ENCODE peak calls at places on chromosomes 7 and 10, in eight cellular contexts. One of them, this sample, is unnamed.
A peak's percentile ranks its signal among the peaks of the same experiment; 100 is the strongest.

GRCh38 chr10:121379025-121379424 is 219.2 kb downstream of the FGFR2 start:
- DNase-seq in heart left ventricle: no peak
- DNase-seq in GM23248: no peak
- DNase-seq in ovary: no peak
- DNase-seq in fibroblast of lung: no peak
- DNase-seq in AG04450: no peak
- DNase-seq in CD8-positive, alpha-beta T cell: no peak
- DNase-seq in small intestine: no peak
- DNase-seq in this sample: no peak

GRCh38 chr10:119449760-119450461 is 92.6 kb downstream of the RGS10 start:
- DNase-seq in heart left ventricle: no peak
- DNase-seq in GM23248: peak; percentile 100
- DNase-seq in ovary: peak; percentile 80
- DNase-seq in fibroblast of lung: peak; percentile 52
- DNase-seq in AG04450: no peak
- DNase-seq in CD8-positive, alpha-beta T cell: no peak
- DNase-seq in small intestine: no peak
- DNase-seq in this sample: peak; percentile 79

GRCh38 chr7:137462074-137462715 is 118.7 kb upstream of the PTN start:
- DNase-seq in heart left ventricle: no peak
- DNase-seq in GM23248: peak; percentile 83
- DNase-seq in ovary: no peak
- DNase-seq in fibroblast of lung: peak; percentile 73
- DNase-seq in AG04450: no peak
- DNase-seq in CD8-positive, alpha-beta T cell: no peak
- DNase-seq in small intestine: no peak
- DNase-seq in this sample: no peak

GRCh38 chr10:74490551-74490950 is 335.8 kb upstream of the KAT6B start:
- DNase-seq in heart left ventricle: no peak
- DNase-seq in GM23248: no peak
- DNase-seq in ovary: no peak
- DNase-seq in fibroblast of lung: no peak
- DNase-seq in AG04450: no peak
- DNase-seq in CD8-positive, alpha-beta T cell: no peak
- DNase-seq in small intestine: no peak
- DNase-seq in this sample: no peak

GRCh38 chr7:82294865-82295264 is 148.7 kb downstream of the CACNA2D1 start:
- DNase-seq in heart left ventricle: no peak
- DNase-seq in GM23248: no peak
- DNase-seq in ovary: no peak
- DNase-seq in fibroblast of lung: no peak
- DNase-seq in AG04450: no peak
- DNase-seq in CD8-positive, alpha-beta T cell: no peak
- DNase-seq in small intestine: no peak
- DNase-seq in this sample: no peak

GRCh38 chr10:33609546-33609945 is 275.1 kb upstream of the NRP1 start:
- DNase-seq in heart left ventricle: no peak
- DNase-seq in GM23248: no peak
- DNase-seq in ovary: no peak
- DNase-seq in fibroblast of lung: no peak
- DNase-seq in AG04450: no peak
- DNase-seq in CD8-positive, alpha-beta T cell: no peak
- DNase-seq in small intestine: no peak
- DNase-seq in this sample: no peak

GRCh38 chr7:36852931-36853330 is 128.6 kb upstream of the AOAH start:
- DNase-seq in heart left ventricle: no peak
- DNase-seq in GM23248: no peak
- DNase-seq in ovary: no peak
- DNase-seq in fibroblast of lung: no peak
- DNase-seq in AG04450: no peak
- DNase-seq in CD8-positive, alpha-beta T cell: no peak
- DNase-seq in small intestine: no peak
- DNase-seq in this sample: no peak

GRCh38 chr10:84447701-84448400 is 119.5 kb downstream of the CCSER2 start:
- DNase-seq in heart left ventricle: peak; percentile 35
- DNase-seq in GM23248: no peak
- DNase-seq in ovary: no peak
- DNase-seq in fibroblast of lung: no peak
- DNase-seq in AG04450: no peak
- DNase-seq in CD8-positive, alpha-beta T cell: no peak
- DNase-seq in small intestine: no peak
- DNase-seq in this sample: no peak

GRCh38 chr7:116426428-116427156 is 72.9 kb upstream of the CAV2 start:
- DNase-seq in heart left ventricle: peak; percentile 36
- DNase-seq in GM23248: peak; percentile 88
- DNase-seq in ovary: no peak
- DNase-seq in fibroblast of lung: peak; percentile 87
- DNase-seq in AG04450: peak; percentile 16
- DNase-seq in CD8-positive, alpha-beta T cell: no peak
- DNase-seq in small intestine: peak; percentile 92
- DNase-seq in this sample: no peak

GRCh38 chr10:112209534-112210200 is 26.1 kb upstream of the GPAM start:
- DNase-seq in heart left ventricle: no peak
- DNase-seq in GM23248: peak; percentile 74
- DNase-seq in ovary: no peak
- DNase-seq in fibroblast of lung: peak; percentile 17
- DNase-seq in AG04450: no peak
- DNase-seq in CD8-positive, alpha-beta T cell: no peak
- DNase-seq in small intestine: no peak
- DNase-seq in this sample: no peak

GRCh38 chr7:149552778-149553177 is 55.2 kb upstream of the ZNF746 start:
- DNase-seq in heart left ventricle: no peak
- DNase-seq in GM23248: no peak
- DNase-seq in ovary: no peak
- DNase-seq in fibroblast of lung: no peak
- DNase-seq in AG04450: no peak
- DNase-seq in CD8-positive, alpha-beta T cell: no peak
- DNase-seq in small intestine: no peak
- DNase-seq in this sample: no peak

GRCh38 chr7:33805630-33806233 is 99.6 kb upstream of the BMPER start:
- DNase-seq in heart left ventricle: peak; percentile 27
- DNase-seq in GM23248: peak; percentile 83
- DNase-seq in ovary: no peak
- DNase-seq in fibroblast of lung: peak; percentile 80
- DNase-seq in AG04450: no peak
- DNase-seq in CD8-positive, alpha-beta T cell: no peak
- DNase-seq in small intestine: no peak
- DNase-seq in this sample: no peak

GRCh38 chr7:158028290-158028941 is 559.2 kb downstream of the PTPRN2 start:
- DNase-seq in heart left ventricle: no peak
- DNase-seq in GM23248: no peak
- DNase-seq in ovary: no peak
- DNase-seq in fibroblast of lung: no peak
- DNase-seq in AG04450: no peak
- DNase-seq in CD8-positive, alpha-beta T cell: no peak
- DNase-seq in small intestine: peak; percentile 25
- DNase-seq in this sample: peak; percentile 60

GRCh38 chr10:117503170-117503885 is 39.2 kb upstream of the EMX2 start:
- DNase-seq in heart left ventricle: no peak
- DNase-seq in GM23248: peak; percentile 77
- DNase-seq in ovary: peak; percentile 15
- DNase-seq in fibroblast of lung: no peak
- DNase-seq in AG04450: no peak
- DNase-seq in CD8-positive, alpha-beta T cell: no peak
- DNase-seq in small intestine: no peak
- DNase-seq in this sample: peak; percentile 20

GRCh38 chr10:77004917-77005564 is 632.6 kb downstream of the KCNMA1 start:
- DNase-seq in heart left ventricle: peak; percentile 14
- DNase-seq in GM23248: peak; percentile 68
- DNase-seq in ovary: no peak
- DNase-seq in fibroblast of lung: peak; percentile 52
- DNase-seq in AG04450: peak; percentile 37
- DNase-seq in CD8-positive, alpha-beta T cell: no peak
- DNase-seq in small intestine: peak; percentile 26
- DNase-seq in this sample: no peak

GRCh38 chr7:158302274-158303070 is 285.2 kb downstream of the PTPRN2 start:
- DNase-seq in heart left ventricle: no peak
- DNase-seq in GM23248: peak; percentile 1
- DNase-seq in ovary: no peak
- DNase-seq in fibroblast of lung: peak; percentile 68
- DNase-seq in AG04450: no peak
- DNase-seq in CD8-positive, alpha-beta T cell: no peak
- DNase-seq in small intestine: no peak
- DNase-seq in this sample: no peak

GRCh38 chr10:18102404-18102803 is 37.8 kb upstream of the CACNB2 start:
- DNase-seq in heart left ventricle: no peak
- DNase-seq in GM23248: no peak
- DNase-seq in ovary: no peak
- DNase-seq in fibroblast of lung: no peak
- DNase-seq in AG04450: no peak
- DNase-seq in CD8-positive, alpha-beta T cell: no peak
- DNase-seq in small intestine: no peak
- DNase-seq in this sample: no peak

GRCh38 chr7:38303866-38304265 is 30.4 kb upstream of the TARP start:
- DNase-seq in heart left ventricle: no peak
- DNase-seq in GM23248: no peak
- DNase-seq in ovary: no peak
- DNase-seq in fibroblast of lung: no peak
- DNase-seq in AG04450: no peak
- DNase-seq in CD8-positive, alpha-beta T cell: no peak
- DNase-seq in small intestine: no peak
- DNase-seq in this sample: no peak

GRCh38 chr7:12017046-12017445 is 185.0 kb upstream of the THSD7A start:
- DNase-seq in heart left ventricle: no peak
- DNase-seq in GM23248: no peak
- DNase-seq in ovary: no peak
- DNase-seq in fibroblast of lung: no peak
- DNase-seq in AG04450: no peak
- DNase-seq in CD8-positive, alpha-beta T cell: no peak
- DNase-seq in small intestine: no peak
- DNase-seq in this sample: no peak

GRCh38 chr10:25102423-25102822 is 72.4 kb upstream of the GPR158 start:
- DNase-seq in heart left ventricle: no peak
- DNase-seq in GM23248: no peak
- DNase-seq in ovary: no peak
- DNase-seq in fibroblast of lung: no peak
- DNase-seq in AG04450: no peak
- DNase-seq in CD8-positive, alpha-beta T cell: no peak
- DNase-seq in small intestine: no peak
- DNase-seq in this sample: no peak
- H3K27me3 ChIP-seq in heart left ventricle: no peaks in the 10 kb centered on the region
- H3K27me3 ChIP-seq in GM23248: peaks cover 24% of the 10 kb centered on the region
- H3K27me3 ChIP-seq in ovary: no peaks in the 10 kb centered on the region
- H3K27me3 ChIP-seq in fibroblast of lung: no peaks in the 10 kb centered on the region
- H3K27me3 ChIP-seq in AG04450: no peaks in the 10 kb centered on the region
- H3K27me3 ChIP-seq in CD8-positive, alpha-beta T cell: no peaks in the 10 kb centered on the region
- H3K27me3 ChIP-seq in small intestine: no peaks in the 10 kb centered on the region
- H3K27me3 ChIP-seq in this sample: no peaks in the 10 kb centered on the region

DNA sequence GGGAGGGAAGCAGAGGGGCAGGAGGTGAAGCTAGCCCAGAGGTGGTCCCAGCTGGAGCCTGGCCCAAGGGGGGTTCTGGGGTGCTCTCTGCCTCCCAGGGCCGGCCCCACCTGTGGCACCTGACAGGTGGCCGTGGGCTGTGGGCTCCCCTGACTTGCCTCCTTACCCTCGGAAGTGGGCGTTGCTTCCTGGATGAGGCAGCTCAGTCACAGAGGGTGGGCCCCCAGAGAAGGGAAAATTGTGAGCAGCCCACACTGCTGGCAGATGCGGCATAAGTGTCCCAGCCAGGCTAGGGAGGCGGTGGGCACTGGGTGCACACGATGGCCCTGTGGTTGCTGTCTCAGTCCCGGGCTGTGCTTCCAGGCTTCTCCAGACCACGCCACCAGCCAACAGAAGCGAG is 118.9 kb downstream of the LRRC18 start:
- DNase-seq in heart left ventricle: no peak
- DNase-seq in GM23248: no peak
- DNase-seq in ovary: no peak
- DNase-seq in fibroblast of lung: no peak
- DNase-seq in AG04450: no peak
- DNase-seq in CD8-positive, alpha-beta T cell: no peak
- DNase-seq in small intestine: no peak
- DNase-seq in this sample: no peak
- H3K27me3 ChIP-seq in heart left ventricle: no peaks in the 10 kb centered on the region
- H3K27me3 ChIP-seq in GM23248: peaks cover 33% of the 10 kb centered on the region
- H3K27me3 ChIP-seq in ovary: no peaks in the 10 kb centered on the region
- H3K27me3 ChIP-seq in fibroblast of lung: no peaks in the 10 kb centered on the region
- H3K27me3 ChIP-seq in AG04450: no peaks in the 10 kb centered on the region
- H3K27me3 ChIP-seq in CD8-positive, alpha-beta T cell: no peaks in the 10 kb centered on the region
- H3K27me3 ChIP-seq in small intestine: no peaks in the 10 kb centered on the region
- H3K27me3 ChIP-seq in this sample: no peaks in the 10 kb centered on the region

GRCh38 chr10:55628260-55628701 is 732.8 kb downstream of the ZWINT start:
- DNase-seq in heart left ventricle: peak; percentile 12
- DNase-seq in GM23248: no peak
- DNase-seq in ovary: no peak
- DNase-seq in fibroblast of lung: no peak
- DNase-seq in AG04450: no peak
- DNase-seq in CD8-positive, alpha-beta T cell: no peak
- DNase-seq in small intestine: peak; percentile 36
- DNase-seq in this sample: no peak
- H3K27me3 ChIP-seq in heart left ventricle: peaks cover 27% of the 10 kb centered on the region
- H3K27me3 ChIP-seq in GM23248: peaks cover 32% of the 10 kb centered on the region
- H3K27me3 ChIP-seq in ovary: no peaks in the 10 kb centered on the region
- H3K27me3 ChIP-seq in fibroblast of lung: no peaks in the 10 kb centered on the region
- H3K27me3 ChIP-seq in AG04450: no peaks in the 10 kb centered on the region
- H3K27me3 ChIP-seq in CD8-positive, alpha-beta T cell: no peaks in the 10 kb centered on the region
- H3K27me3 ChIP-seq in small intestine: no peaks in the 10 kb centered on the region
- H3K27me3 ChIP-seq in this sample: no peaks in the 10 kb centered on the region

GRCh38 chr7:20561908-20562307 is 53.6 kb upstream of the ABCB5 start:
- DNase-seq in heart left ventricle: no peak
- DNase-seq in GM23248: no peak
- DNase-seq in ovary: no peak
- DNase-seq in fibroblast of lung: peak; percentile 80
- DNase-seq in AG04450: no peak
- DNase-seq in CD8-positive, alpha-beta T cell: no peak
- DNase-seq in small intestine: no peak
- DNase-seq in this sample: no peak

GRCh38 chr7:20561466-20561865 is 54.0 kb upstream of the ABCB5 start:
- DNase-seq in heart left ventricle: no peak
- DNase-seq in GM23248: no peak
- DNase-seq in ovary: no peak
- DNase-seq in fibroblast of lung: peak; percentile 64
- DNase-seq in AG04450: no peak
- DNase-seq in CD8-positive, alpha-beta T cell: no peak
- DNase-seq in small intestine: no peak
- DNase-seq in this sample: no peak

GRCh38 chr7:20560325-20561180 is 54.9 kb upstream of the ABCB5 start:
- DNase-seq in heart left ventricle: no peak
- DNase-seq in GM23248: no peak
- DNase-seq in ovary: no peak
- DNase-seq in fibroblast of lung: no peak
- DNase-seq in AG04450: no peak
- DNase-seq in CD8-positive, alpha-beta T cell: no peak
- DNase-seq in small intestine: no peak
- DNase-seq in this sample: no peak

GRCh38 chr7:20559883-20560282 is 55.6 kb upstream of the ABCB5 start:
- DNase-seq in heart left ventricle: no peak
- DNase-seq in GM23248: no peak
- DNase-seq in ovary: no peak
- DNase-seq in fibroblast of lung: no peak
- DNase-seq in AG04450: no peak
- DNase-seq in CD8-positive, alpha-beta T cell: no peak
- DNase-seq in small intestine: no peak
- DNase-seq in this sample: no peak

DNA sequence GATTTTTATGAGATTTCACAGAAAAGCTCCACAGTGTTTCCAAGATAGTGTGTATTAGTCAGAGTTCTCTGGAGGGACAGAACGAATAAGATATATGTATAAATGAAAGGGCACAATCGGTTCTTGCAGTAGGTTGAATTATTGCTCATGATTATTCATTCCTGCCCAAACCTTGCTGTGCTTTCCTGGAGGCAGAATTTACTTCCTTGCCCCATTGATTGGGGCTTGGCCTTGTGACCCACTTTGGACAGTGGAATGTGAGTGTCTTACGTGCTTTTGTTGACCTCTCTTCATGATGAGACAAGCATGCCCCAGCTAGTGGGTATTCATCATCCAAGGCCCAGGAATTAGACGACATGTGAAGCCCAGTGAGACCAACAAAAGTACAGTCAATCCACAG is 53.0 kb upstream of the ABCB5 start:
- DNase-seq in heart left ventricle: no peak
- DNase-seq in GM23248: no peak
- DNase-seq in ovary: no peak
- DNase-seq in fibroblast of lung: peak; percentile 36
- DNase-seq in AG04450: no peak
- DNase-seq in CD8-positive, alpha-beta T cell: no peak
- DNase-seq in small intestine: no peak
- DNase-seq in this sample: no peak
- H3K27me3 ChIP-seq in heart left ventricle: no peaks in the 10 kb centered on the region
- H3K27me3 ChIP-seq in GM23248: peaks cover 17% of the 10 kb centered on the region
- H3K27me3 ChIP-seq in ovary: no peaks in the 10 kb centered on the region
- H3K27me3 ChIP-seq in fibroblast of lung: no peaks in the 10 kb centered on the region
- H3K27me3 ChIP-seq in AG04450: no peaks in the 10 kb centered on the region
- H3K27me3 ChIP-seq in CD8-positive, alpha-beta T cell: no peaks in the 10 kb centered on the region
- H3K27me3 ChIP-seq in small intestine: no peaks in the 10 kb centered on the region
- H3K27me3 ChIP-seq in this sample: no peaks in the 10 kb centered on the region